ENCODE peak calls at places on chromosomes 2 and 18, in eight cellular contexts. Z is spleen, J is uterus, L is A549, M is heart left ventricle, U is body of pancreas, T is ovary, C is endothelial cell of umbilical vein. D is an unnamed sample.

GRCh38 chr18:58934933-58935577 is 70.4 kb downstream of the ZNF532 start:
- DNase-seq in Z (no peak), J (no peak), L (no peak), M (no peak), U (no peak), T (no peak), C (no peak), D (no peak)

GRCh38 chr2:10775036-10775780 is 37.4 kb downstream of the PDIA6 start:
- DNase-seq in Z (peak), J (no peak), L (no peak), M (no peak), U (no peak), T (no peak), C (no peak), D (no peak)

GRCh38 chr2:109467701-109468100 is 146.1 kb downstream of the SEPTIN10 start:
- DNase-seq in Z (peak), J (no peak), L (no peak), M (no peak), U (no peak), T (no peak), C (no peak), D (no peak)

GRCh38 chr2:75632091-75632704 is 14.4 kb upstream of the MRPL19 start:
- DNase-seq in Z (no peak), J (peak), L (no peak), M (no peak), U (no peak), T (peak), C (no peak), D (peak)

GRCh38 chr2:172350844-172351480 is 76.4 kb upstream of the ITGA6 start:
- DNase-seq in Z (no peak), J (no peak), L (no peak), M (peak), U (peak), T (no peak), C (no peak), D (peak)

GRCh38 chr2:207767461-207768167 is 2.1 kb downstream of the FZD5 start:
- DNase-seq in Z (peak), J (peak), L (peak), M (no peak), U (peak), T (peak), C (peak), D (peak)

GRCh38 chr2:53727921-53728320 is 39.7 kb upstream of the CHAC2 start:
- DNase-seq in Z (no peak), J (no peak), L (no peak), M (no peak), U (no peak), T (no peak), C (no peak), D (no peak)

GRCh38 chr2:163630836-163631235 is 105.0 kb downstream of the FIGN start:
- DNase-seq in Z (no peak), J (no peak), L (no peak), M (no peak), U (no peak), T (no peak), C (no peak), D (no peak)

GRCh38 chr18:10304853-10305252 is 149.6 kb upstream of the APCDD1 start:
- DNase-seq in Z (no peak), J (no peak), L (no peak), M (no peak), U (peak), T (no peak), C (no peak), D (no peak)

GRCh38 chr2:99623613-99624012 is 133.8 kb upstream of the REV1 start:
- DNase-seq in Z (no peak), J (no peak), L (no peak), M (no peak), U (no peak), T (no peak), C (no peak), D (no peak)

GRCh38 chr2:58734365-58734764 is 493.2 kb upstream of the FANCL start:
- DNase-seq in Z (no peak), J (no peak), L (peak), M (no peak), U (no peak), T (no peak), C (peak), D (no peak)

GRCh38 chr2:72576861-72577260 is 249.0 kb downstream of the EXOC6B start:
- DNase-seq in Z (no peak), J (no peak), L (no peak), M (no peak), U (no peak), T (no peak), C (no peak), D (no peak)

GRCh38 chr2:158953454-158953853 is 15.0 kb upstream of the TANC1 start:
- DNase-seq in Z (no peak), J (peak), L (no peak), M (no peak), U (no peak), T (peak), C (peak), D (no peak)

GRCh38 chr2:240287011-240287410 is 146.6 kb upstream of the OTOS start:
- DNase-seq in Z (no peak), J (no peak), L (no peak), M (no peak), U (no peak), T (no peak), C (no peak), D (no peak)

GRCh38 chr18:26003391-26003790 is 87.0 kb downstream of the SS18 start:
- DNase-seq in Z (no peak), J (no peak), L (no peak), M (no peak), U (peak), T (no peak), C (peak), D (no peak)

GRCh38 chr18:11529081-11529480 is 80.3 kb upstream of the SLC35G4 start:
- DNase-seq in Z (no peak), J (no peak), L (no peak), M (no peak), U (no peak), T (no peak), C (no peak), D (no peak)

GRCh38 chr2:156907806-156908205 is 349.7 kb upstream of the GALNT5 start:
- DNase-seq in Z (no peak), J (no peak), L (no peak), M (no peak), U (no peak), T (no peak), C (peak), D (no peak)

GRCh38 chr2:127308586-127309138 is 14.7 kb upstream of the ERCC3 start:
- DNase-seq in Z (no peak), J (no peak), L (no peak), M (no peak), U (no peak), T (no peak), C (no peak), D (no peak)

GRCh38 chr18:79323471-79323870 is 72.3 kb upstream of the NFATC1 start:
- DNase-seq in Z (no peak), J (no peak), L (no peak), M (no peak), U (no peak), T (no peak), C (no peak), D (peak)

GRCh38 chr2:200091126-200091525 is 135.7 kb downstream of the MAIP1 start:
- DNase-seq in Z (no peak), J (no peak), L (no peak), M (no peak), U (no peak), T (no peak), C (no peak), D (no peak)

GRCh38 chr18:26133652-26134051 is at the start of gene PSMA8:
- DNase-seq in Z (peak), J (no peak), L (no peak), M (peak), U (peak), T (no peak), C (peak), D (no peak)

GRCh38 chr2:18238231-18238630 is 322.2 kb downstream of the RDH14 start:
- DNase-seq in Z (no peak), J (no peak), L (no peak), M (no peak), U (no peak), T (no peak), C (no peak), D (no peak)

GRCh38 chr2:209809256-209809655 is 37.6 kb downstream of the UNC80 start:
- DNase-seq in Z (no peak), J (no peak), L (no peak), M (peak), U (no peak), T (no peak), C (no peak), D (no peak)

GRCh38 chr2:216915548-216916128 is 55.8 kb upstream of the TNP1 start:
- DNase-seq in Z (no peak), J (peak), L (no peak), M (no peak), U (no peak), T (no peak), C (no peak), D (no peak)

GRCh38 chr2:36438454-36438977 is 82.9 kb downstream of the CRIM1 start:
- DNase-seq in Z (no peak), J (no peak), L (peak), M (no peak), U (no peak), T (no peak), C (peak), D (no peak)

GRCh38 chr18:63819780-63820179 is 44.6 kb downstream of the SERPINB7 start:
- DNase-seq in Z (no peak), J (no peak), L (no peak), M (no peak), U (no peak), T (no peak), C (no peak), D (no peak)

GRCh38 chr18:74242451-74243096 is 49.2 kb downstream of the CYB5A start:
- DNase-seq in Z (no peak), J (no peak), L (no peak), M (no peak), U (peak), T (no peak), C (no peak), D (no peak)

GRCh38 chr2:26968001-26968400 is 2.4 kb upstream of the MAPRE3 start:
- DNase-seq in Z (no peak), J (no peak), L (no peak), M (no peak), U (no peak), T (no peak), C (no peak), D (no peak)

GRCh38 chr18:23875966-23876365 is 138.6 kb upstream of the TTC39C start:
- DNase-seq in Z (no peak), J (no peak), L (no peak), M (no peak), U (no peak), T (no peak), C (no peak), D (no peak)

GRCh38 chr2:118112771-118113334 is 24.6 kb downstream of the INSIG2 start:
- DNase-seq in Z (no peak), J (no peak), L (peak), M (no peak), U (no peak), T (no peak), C (peak), D (no peak)

GRCh38 chr2:223700221-223700620 is 98.1 kb upstream of the SCG2 start:
- DNase-seq in Z (no peak), J (no peak), L (no peak), M (no peak), U (no peak), T (no peak), C (no peak), D (no peak)

GRCh38 chr2:176096243-176096985 is 3.2 kb upstream of the HOXD12 start:
- DNase-seq in Z (no peak), J (no peak), L (no peak), M (no peak), U (no peak), T (no peak), C (peak), D (no peak)

GRCh38 chr18:54718436-54718773 is 109.9 kb upstream of the RAB27B start:
- DNase-seq in Z (no peak), J (no peak), L (no peak), M (no peak), U (no peak), T (no peak), C (no peak), D (no peak)
- H3K4me3 ChIP-seq in Z (no peak), J (no peak), L (no peak), M (no peak), U (no peak), T (no peak), C (no peak), D (no peak)

GRCh38 chr2:47876912-47877311 is 29.4 kb downstream of the FBXO11 start:
- DNase-seq in Z (no peak), J (no peak), L (no peak), M (no peak), U (no peak), T (no peak), C (no peak), D (no peak)
- TF ChIP-seq POLR2A in Z (no peak), J (no peak), L (no peak), M (no peak), U (no peak), T (no peak), C (no peak), D (no peak)

GRCh38 chr2:236571161-236571560 is 1.5 kb downstream of the ACKR3 start:
- DNase-seq in Z (no peak), J (no peak), L (no peak), M (no peak), U (no peak), T (no peak), C (no peak), D (no peak)
- H3K4me3 ChIP-seq in Z (peak), J (no peak), L (peak), M (peak), U (peak), T (peak), C (peak), D (no peak)

GRCh38 chr18:36149514-36150289 is 20.0 kb downstream of the ELP2 start:
- DNase-seq in Z (no peak), J (no peak), L (no peak), M (no peak), U (no peak), T (no peak), C (no peak), D (no peak)
- TF ChIP-seq POLR2A in Z (no peak), J (no peak), L (no peak), M (no peak), U (no peak), T (no peak), C (no peak), D (no peak)

D was measured in adrenal gland.